ENCODE peak calls at places on chromosomes 1 and 21, in ten cellular contexts. One of them, this sample, is unnamed. For H3K4me1, the result is how much of the 10 kb centered on the place peaks cover.

GRCh38 chr21:36310016-36310415 is 10.0 kb upstream of the MORC3 start:
- DNase-seq in Karpas-422: no peak
- DNase-seq in pancreas: no peak
- DNase-seq in tibial nerve: no peak
- DNase-seq in ovary: no peak
- DNase-seq in uterus: no peak
- DNase-seq in heart left ventricle: no peak
- DNase-seq in colonic mucosa: no peak
- DNase-seq in heart right ventricle: no peak
- DNase-seq in HepG2: no peak
- DNase-seq in this sample: no peak

GRCh38 chr1:113153116-113153803 is 80.3 kb downstream of the LRIG2 start:
- DNase-seq in pancreas: no peak
- DNase-seq in tibial nerve: no peak
- DNase-seq in colonic mucosa: peak
- DNase-seq in heart right ventricle: no peak
- DNase-seq in HepG2: peak
- DNase-seq in Karpas-422: no peak
- DNase-seq in uterus: no peak
- DNase-seq in heart left ventricle: no peak
- DNase-seq in ovary: no peak
- DNase-seq in this sample: no peak

GRCh38 chr1:24912359-24913273 is 17.5 kb downstream of the RUNX3 start:
- DNase-seq in uterus: no peak
- DNase-seq in HepG2: no peak
- DNase-seq in heart left ventricle: no peak
- DNase-seq in Karpas-422: no peak
- DNase-seq in ovary: no peak
- DNase-seq in pancreas: no peak
- DNase-seq in tibial nerve: no peak
- DNase-seq in colonic mucosa: no peak
- DNase-seq in heart right ventricle: no peak
- DNase-seq in this sample: no peak

GRCh38 chr1:230104395-230105244 is 37.6 kb downstream of the GALNT2 start:
- DNase-seq in ovary: peak
- DNase-seq in heart right ventricle: peak
- DNase-seq in heart left ventricle: peak
- DNase-seq in HepG2: peak
- DNase-seq in pancreas: peak
- DNase-seq in Karpas-422: no peak
- DNase-seq in uterus: peak
- DNase-seq in tibial nerve: peak
- DNase-seq in colonic mucosa: peak
- DNase-seq in this sample: peak

GRCh38 chr21:15514073-15514946 is 215.5 kb upstream of the USP25 start:
- DNase-seq in heart right ventricle: no peak
- DNase-seq in Karpas-422: no peak
- DNase-seq in heart left ventricle: no peak
- DNase-seq in pancreas: no peak
- DNase-seq in colonic mucosa: peak
- DNase-seq in uterus: no peak
- DNase-seq in HepG2: peak
- DNase-seq in tibial nerve: no peak
- DNase-seq in ovary: no peak
- DNase-seq in this sample: no peak

GRCh38 chr1:214013614-214014377 is 26.0 kb downstream of the PROX1 start:
- DNase-seq in heart left ventricle: no peak
- DNase-seq in colonic mucosa: no peak
- DNase-seq in pancreas: no peak
- DNase-seq in uterus: no peak
- DNase-seq in heart right ventricle: no peak
- DNase-seq in ovary: no peak
- DNase-seq in tibial nerve: no peak
- DNase-seq in Karpas-422: no peak
- DNase-seq in HepG2: no peak
- DNase-seq in this sample: no peak

GRCh38 chr1:98028800-98029199 is 108.0 kb upstream of the DPYD start:
- DNase-seq in heart right ventricle: no peak
- DNase-seq in heart left ventricle: no peak
- DNase-seq in HepG2: no peak
- DNase-seq in Karpas-422: no peak
- DNase-seq in colonic mucosa: no peak
- DNase-seq in tibial nerve: no peak
- DNase-seq in ovary: no peak
- DNase-seq in uterus: no peak
- DNase-seq in pancreas: no peak
- DNase-seq in this sample: no peak

GRCh38 chr1:202553560-202554038 is 156.7 kb downstream of the SYT2 start:
- DNase-seq in heart left ventricle: peak
- DNase-seq in colonic mucosa: no peak
- DNase-seq in ovary: no peak
- DNase-seq in uterus: peak
- DNase-seq in HepG2: no peak
- DNase-seq in tibial nerve: peak
- DNase-seq in heart right ventricle: no peak
- DNase-seq in Karpas-422: peak
- DNase-seq in pancreas: peak
- DNase-seq in this sample: no peak

GRCh38 chr1:89779541-89779940 is 41.3 kb upstream of the LRRC8D start:
- DNase-seq in heart right ventricle: no peak
- DNase-seq in uterus: no peak
- DNase-seq in heart left ventricle: no peak
- DNase-seq in Karpas-422: no peak
- DNase-seq in HepG2: no peak
- DNase-seq in tibial nerve: no peak
- DNase-seq in pancreas: no peak
- DNase-seq in ovary: no peak
- DNase-seq in colonic mucosa: no peak
- DNase-seq in this sample: no peak

GRCh38 chr1:82979593-82980230 is 1019.2 kb downstream of the TTLL7 start:
- DNase-seq in colonic mucosa: no peak
- DNase-seq in tibial nerve: no peak
- DNase-seq in heart left ventricle: no peak
- DNase-seq in HepG2: no peak
- DNase-seq in ovary: no peak
- DNase-seq in pancreas: no peak
- DNase-seq in heart right ventricle: no peak
- DNase-seq in Karpas-422: peak
- DNase-seq in uterus: no peak
- DNase-seq in this sample: no peak

GRCh38 chr1:93816970-93817738 is 61.9 kb downstream of the DNTTIP2 start:
- DNase-seq in uterus: peak
- DNase-seq in colonic mucosa: no peak
- DNase-seq in pancreas: no peak
- DNase-seq in heart right ventricle: no peak
- DNase-seq in heart left ventricle: no peak
- DNase-seq in Karpas-422: no peak
- DNase-seq in HepG2: peak
- DNase-seq in ovary: no peak
- DNase-seq in tibial nerve: no peak
- DNase-seq in this sample: no peak

GRCh38 chr1:173507205-173507846 is 30.2 kb downstream of the PRDX6 start:
- DNase-seq in colonic mucosa: no peak
- DNase-seq in pancreas: no peak
- DNase-seq in uterus: no peak
- DNase-seq in heart left ventricle: no peak
- DNase-seq in heart right ventricle: no peak
- DNase-seq in Karpas-422: no peak
- DNase-seq in tibial nerve: no peak
- DNase-seq in ovary: no peak
- DNase-seq in HepG2: no peak
- DNase-seq in this sample: no peak

GRCh38 chr1:168582690-168583325 is 6.4 kb downstream of the XCL1 start:
- DNase-seq in heart left ventricle: no peak
- DNase-seq in heart right ventricle: no peak
- DNase-seq in ovary: no peak
- DNase-seq in tibial nerve: no peak
- DNase-seq in Karpas-422: no peak
- DNase-seq in HepG2: no peak
- DNase-seq in colonic mucosa: no peak
- DNase-seq in pancreas: no peak
- DNase-seq in uterus: no peak
- DNase-seq in this sample: no peak

GRCh38 chr1:163163861-163164582 is 38.7 kb downstream of the RGS5 start:
- DNase-seq in heart left ventricle: no peak
- DNase-seq in HepG2: no peak
- DNase-seq in ovary: no peak
- DNase-seq in tibial nerve: no peak
- DNase-seq in colonic mucosa: no peak
- DNase-seq in uterus: no peak
- DNase-seq in Karpas-422: no peak
- DNase-seq in heart right ventricle: no peak
- DNase-seq in pancreas: no peak
- DNase-seq in this sample: no peak
- H3K4me1 ChIP-seq in heart left ventricle: under half
- H3K4me1 ChIP-seq in HepG2: under half
- H3K4me1 ChIP-seq in ovary: under half
- H3K4me1 ChIP-seq in tibial nerve: under half
- H3K4me1 ChIP-seq in colonic mucosa: under half
- H3K4me1 ChIP-seq in uterus: under half
- H3K4me1 ChIP-seq in Karpas-422: under half
- H3K4me1 ChIP-seq in heart right ventricle: under half
- H3K4me1 ChIP-seq in pancreas: under half
- H3K4me1 ChIP-seq in this sample: under half

GRCh38 chr1:95021794-95022193 is 51.0 kb downstream of the ALG14 start:
- DNase-seq in Karpas-422: no peak
- DNase-seq in heart left ventricle: peak
- DNase-seq in ovary: no peak
- DNase-seq in heart right ventricle: no peak
- DNase-seq in tibial nerve: no peak
- DNase-seq in HepG2: no peak
- DNase-seq in uterus: peak
- DNase-seq in pancreas: no peak
- DNase-seq in colonic mucosa: no peak
- DNase-seq in this sample: no peak
- H3K4me3 ChIP-seq in Karpas-422: no peak
- H3K4me3 ChIP-seq in heart left ventricle: no peak
- H3K4me3 ChIP-seq in ovary: peak
- H3K4me3 ChIP-seq in heart right ventricle: peak
- H3K4me3 ChIP-seq in tibial nerve: no peak
- H3K4me3 ChIP-seq in HepG2: no peak
- H3K4me3 ChIP-seq in uterus: no peak
- H3K4me3 ChIP-seq in pancreas: no peak
- H3K4me3 ChIP-seq in colonic mucosa: no peak
- H3K4me3 ChIP-seq in this sample: peak

DNA sequence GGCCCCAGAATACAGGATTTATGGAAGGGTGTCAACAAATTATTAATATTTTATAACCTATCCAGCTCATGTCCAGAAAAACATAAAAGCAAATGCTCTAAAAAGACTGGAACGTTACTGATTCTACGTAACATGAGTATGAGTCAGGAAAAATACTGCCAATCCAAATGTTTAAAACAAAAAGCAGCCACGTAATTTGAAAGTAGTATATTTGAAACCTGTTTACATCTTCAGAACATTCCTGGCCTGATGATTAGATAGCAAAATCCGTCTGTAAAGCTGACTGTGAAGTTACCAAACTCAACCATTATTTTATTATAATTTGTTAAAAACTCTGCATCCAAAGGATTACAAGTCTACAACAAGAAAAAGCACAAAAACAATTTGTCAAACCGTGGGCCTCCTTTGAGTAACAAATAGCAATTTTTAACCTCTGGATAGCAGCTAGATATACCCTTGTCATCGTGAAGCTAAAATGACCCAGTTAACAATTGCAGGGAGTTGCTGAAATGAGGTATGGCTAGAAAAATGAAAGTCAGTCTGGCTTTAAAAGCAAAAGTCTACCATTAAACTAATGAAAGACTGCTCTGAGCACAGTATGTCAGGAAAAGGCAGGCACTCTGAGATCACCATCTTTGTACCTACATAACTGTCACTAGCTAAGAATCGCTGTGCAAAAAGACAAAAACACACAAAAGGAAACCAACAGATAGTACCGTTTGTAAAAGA is 1.2 kb downstream of the UBR4 start:
- DNase-seq in ovary: no peak
- DNase-seq in heart left ventricle: no peak
- DNase-seq in heart right ventricle: no peak
- DNase-seq in pancreas: no peak
- DNase-seq in HepG2: no peak
- DNase-seq in Karpas-422: no peak
- DNase-seq in uterus: no peak
- DNase-seq in colonic mucosa: no peak
- DNase-seq in tibial nerve: no peak
- DNase-seq in this sample: no peak
- H3K4me1 ChIP-seq in ovary: under half
- H3K4me1 ChIP-seq in heart left ventricle: half or more
- H3K4me1 ChIP-seq in heart right ventricle: half or more
- H3K4me1 ChIP-seq in pancreas: under half
- H3K4me1 ChIP-seq in HepG2: half or more
- H3K4me1 ChIP-seq in Karpas-422: half or more
- H3K4me1 ChIP-seq in uterus: under half
- H3K4me1 ChIP-seq in colonic mucosa: under half
- H3K4me1 ChIP-seq in tibial nerve: half or more
- H3K4me1 ChIP-seq in this sample: under half

DNA sequence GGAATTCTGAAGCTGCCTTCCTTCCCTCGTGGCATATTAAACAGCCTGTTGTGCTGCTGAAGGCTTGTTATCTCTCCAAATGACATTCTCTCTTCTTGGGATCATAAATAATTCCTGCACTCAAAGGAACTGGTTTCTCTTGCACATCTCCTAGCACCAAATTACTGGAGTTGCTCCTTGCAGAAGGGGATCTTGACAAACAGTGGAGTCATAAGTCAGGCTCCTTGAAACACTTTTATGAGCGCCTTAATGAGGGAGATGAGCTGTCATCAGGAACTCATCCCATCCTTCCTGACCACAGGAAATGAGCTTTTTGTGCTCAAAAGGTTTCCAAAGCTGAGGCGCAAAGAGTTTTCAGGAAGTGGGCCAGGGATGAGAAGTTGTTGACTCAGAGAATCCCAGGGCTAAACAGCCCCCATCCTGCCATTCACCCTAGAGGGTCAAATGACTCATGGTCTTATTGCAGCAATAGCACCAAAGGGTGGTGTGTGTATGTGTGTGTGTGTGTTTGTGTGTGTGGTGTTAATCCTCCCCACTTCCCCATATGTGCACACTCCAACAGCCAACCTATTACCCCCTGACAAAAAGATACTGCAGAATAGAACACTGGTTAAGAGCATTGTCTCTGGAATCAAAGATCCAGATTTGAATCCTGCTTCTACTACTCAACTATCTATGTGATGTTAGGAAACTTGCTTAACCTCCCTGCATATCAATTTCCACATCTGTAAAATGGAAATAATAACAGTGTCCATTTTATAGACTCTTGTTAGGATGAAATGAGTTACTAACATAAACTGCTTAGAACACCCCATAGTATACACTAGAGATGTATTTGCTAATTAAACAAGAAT is 2.8 kb upstream of the PHC2 start:
- DNase-seq in ovary: peak
- DNase-seq in pancreas: peak
- DNase-seq in HepG2: peak
- DNase-seq in tibial nerve: peak
- DNase-seq in heart right ventricle: no peak
- DNase-seq in Karpas-422: peak
- DNase-seq in heart left ventricle: peak
- DNase-seq in uterus: peak
- DNase-seq in colonic mucosa: peak
- DNase-seq in this sample: peak
- H3K4me3 ChIP-seq in ovary: no peak
- H3K4me3 ChIP-seq in pancreas: no peak
- H3K4me3 ChIP-seq in HepG2: no peak
- H3K4me3 ChIP-seq in tibial nerve: no peak
- H3K4me3 ChIP-seq in heart right ventricle: no peak
- H3K4me3 ChIP-seq in Karpas-422: no peak
- H3K4me3 ChIP-seq in heart left ventricle: no peak
- H3K4me3 ChIP-seq in uterus: no peak
- H3K4me3 ChIP-seq in colonic mucosa: no peak
- H3K4me3 ChIP-seq in this sample: no peak

This sample was measured in tibial artery.